ENCODE peak calls at places on chromosomes 7 and 10, in nine cellular contexts. One of them, this sample, is unnamed.
A peak's percentile ranks its signal among the peaks of the same experiment; 100 is the strongest.

GRCh38 chr10:125629758-125630376 is 53.1 kb downstream of the TEX36 start:
- DNase-seq in neural progenitor cell: peak; percentile 40
- DNase-seq in breast epithelium: no peak
- DNase-seq in Caco-2: peak; percentile 57
- DNase-seq in hepatocyte: peak; percentile 68
- DNase-seq in HFF-Myc: no peak
- DNase-seq in GM12865: peak; percentile 46
- DNase-seq in tibial artery: no peak
- DNase-seq in lung: no peak
- DNase-seq in this sample: no peak

GRCh38 chr7:128265156-128265905 is 24.3 kb downstream of the LEP start:
- DNase-seq in neural progenitor cell: no peak
- DNase-seq in breast epithelium: no peak
- DNase-seq in Caco-2: no peak
- DNase-seq in hepatocyte: no peak
- DNase-seq in HFF-Myc: no peak
- DNase-seq in GM12865: no peak
- DNase-seq in tibial artery: no peak
- DNase-seq in lung: no peak
- DNase-seq in this sample: no peak

GRCh38 chr7:117186218-117186617 is 136.6 kb downstream of the WNT2 start:
- DNase-seq in neural progenitor cell: no peak
- DNase-seq in breast epithelium: no peak
- DNase-seq in Caco-2: no peak
- DNase-seq in hepatocyte: no peak
- DNase-seq in HFF-Myc: no peak
- DNase-seq in GM12865: no peak
- DNase-seq in tibial artery: no peak
- DNase-seq in lung: no peak
- DNase-seq in this sample: no peak

GRCh38 chr7:72098812-72099211 is 313.3 kb downstream of the CALN1 start:
- DNase-seq in neural progenitor cell: no peak
- DNase-seq in breast epithelium: no peak
- DNase-seq in Caco-2: no peak
- DNase-seq in hepatocyte: peak; percentile 58
- DNase-seq in HFF-Myc: no peak
- DNase-seq in GM12865: no peak
- DNase-seq in tibial artery: no peak
- DNase-seq in lung: no peak
- DNase-seq in this sample: no peak

GRCh38 chr7:18939771-18940576 is 177.5 kb downstream of the TWIST1 start:
- DNase-seq in neural progenitor cell: no peak
- DNase-seq in breast epithelium: no peak
- DNase-seq in Caco-2: no peak
- DNase-seq in hepatocyte: no peak
- DNase-seq in HFF-Myc: no peak
- DNase-seq in GM12865: no peak
- DNase-seq in tibial artery: no peak
- DNase-seq in lung: no peak
- DNase-seq in this sample: no peak

GRCh38 chr10:29621161-29621560 is 13.6 kb downstream of the SVIL start:
- DNase-seq in neural progenitor cell: peak; percentile 80
- DNase-seq in breast epithelium: no peak
- DNase-seq in Caco-2: no peak
- DNase-seq in hepatocyte: peak; percentile 67
- DNase-seq in HFF-Myc: no peak
- DNase-seq in GM12865: no peak
- DNase-seq in tibial artery: peak; percentile 90
- DNase-seq in lung: no peak
- DNase-seq in this sample: no peak

GRCh38 chr7:28239823-28240204 is 59.2 kb upstream of the JAZF1 start:
- DNase-seq in neural progenitor cell: no peak
- DNase-seq in breast epithelium: no peak
- DNase-seq in Caco-2: no peak
- DNase-seq in hepatocyte: no peak
- DNase-seq in HFF-Myc: no peak
- DNase-seq in GM12865: no peak
- DNase-seq in tibial artery: no peak
- DNase-seq in lung: no peak
- DNase-seq in this sample: no peak

GRCh38 chr10:6047847-6048246 is 14.3 kb downstream of the IL2RA start:
- DNase-seq in neural progenitor cell: no peak
- DNase-seq in breast epithelium: no peak
- DNase-seq in Caco-2: no peak
- DNase-seq in hepatocyte: no peak
- DNase-seq in HFF-Myc: no peak
- DNase-seq in GM12865: no peak
- DNase-seq in tibial artery: peak; percentile 28
- DNase-seq in lung: no peak
- DNase-seq in this sample: no peak

GRCh38 chr7:120802751-120803150 is 55.2 kb downstream of the TSPAN12 start:
- DNase-seq in neural progenitor cell: no peak
- DNase-seq in breast epithelium: no peak
- DNase-seq in Caco-2: no peak
- DNase-seq in hepatocyte: no peak
- DNase-seq in HFF-Myc: no peak
- DNase-seq in GM12865: no peak
- DNase-seq in tibial artery: no peak
- DNase-seq in lung: no peak
- DNase-seq in this sample: no peak

GRCh38 chr10:112260831-112261230 is 22.4 kb upstream of the TECTB start:
- DNase-seq in neural progenitor cell: no peak
- DNase-seq in breast epithelium: no peak
- DNase-seq in Caco-2: no peak
- DNase-seq in hepatocyte: no peak
- DNase-seq in HFF-Myc: no peak
- DNase-seq in GM12865: no peak
- DNase-seq in tibial artery: no peak
- DNase-seq in lung: no peak
- DNase-seq in this sample: no peak

GRCh38 chr10:80372675-80373074 is 16.1 kb downstream of the DYDC2 start:
- DNase-seq in neural progenitor cell: no peak
- DNase-seq in breast epithelium: no peak
- DNase-seq in Caco-2: no peak
- DNase-seq in hepatocyte: no peak
- DNase-seq in HFF-Myc: no peak
- DNase-seq in GM12865: no peak
- DNase-seq in tibial artery: no peak
- DNase-seq in lung: no peak
- DNase-seq in this sample: no peak

GRCh38 chr7:7323921-7324320 is 141.6 kb downstream of the C1GALT1 start:
- DNase-seq in neural progenitor cell: no peak
- DNase-seq in breast epithelium: no peak
- DNase-seq in Caco-2: no peak
- DNase-seq in hepatocyte: no peak
- DNase-seq in HFF-Myc: no peak
- DNase-seq in GM12865: no peak
- DNase-seq in tibial artery: no peak
- DNase-seq in lung: no peak
- DNase-seq in this sample: no peak

GRCh38 chr7:140604760-140605159 is 35.9 kb downstream of the DENND2A start:
- DNase-seq in neural progenitor cell: no peak
- DNase-seq in breast epithelium: no peak
- DNase-seq in Caco-2: no peak
- DNase-seq in hepatocyte: no peak
- DNase-seq in HFF-Myc: no peak
- DNase-seq in GM12865: no peak
- DNase-seq in tibial artery: no peak
- DNase-seq in lung: no peak
- DNase-seq in this sample: no peak

GRCh38 chr10:58517071-58517470 is 4.4 kb downstream of the BICC1 start:
- DNase-seq in neural progenitor cell: no peak
- DNase-seq in breast epithelium: no peak
- DNase-seq in Caco-2: no peak
- DNase-seq in hepatocyte: no peak
- DNase-seq in HFF-Myc: no peak
- DNase-seq in GM12865: no peak
- DNase-seq in tibial artery: no peak
- DNase-seq in lung: no peak
- DNase-seq in this sample: no peak

GRCh38 chr10:58515296-58515956 is 2.8 kb downstream of the BICC1 start:
- DNase-seq in neural progenitor cell: no peak
- DNase-seq in breast epithelium: no peak
- DNase-seq in Caco-2: peak; percentile 44
- DNase-seq in hepatocyte: no peak
- DNase-seq in HFF-Myc: no peak
- DNase-seq in GM12865: no peak
- DNase-seq in tibial artery: no peak
- DNase-seq in lung: no peak
- DNase-seq in this sample: no peak

GRCh38 chr10:58517481-58518355 is 5.0 kb downstream of the BICC1 start:
- DNase-seq in neural progenitor cell: no peak
- DNase-seq in breast epithelium: no peak
- DNase-seq in Caco-2: no peak
- DNase-seq in hepatocyte: no peak
- DNase-seq in HFF-Myc: no peak
- DNase-seq in GM12865: no peak
- DNase-seq in tibial artery: no peak
- DNase-seq in lung: no peak
- DNase-seq in this sample: no peak

GRCh38 chr10:58516118-58516517 is 3.4 kb downstream of the BICC1 start:
- DNase-seq in neural progenitor cell: no peak
- DNase-seq in breast epithelium: no peak
- DNase-seq in Caco-2: no peak
- DNase-seq in hepatocyte: no peak
- DNase-seq in HFF-Myc: no peak
- DNase-seq in GM12865: no peak
- DNase-seq in tibial artery: no peak
- DNase-seq in lung: no peak
- DNase-seq in this sample: no peak

GRCh38 chr10:58518775-58519174 is 6.1 kb downstream of the BICC1 start:
- DNase-seq in neural progenitor cell: no peak
- DNase-seq in breast epithelium: no peak
- DNase-seq in Caco-2: peak; percentile 25
- DNase-seq in hepatocyte: peak; percentile 7
- DNase-seq in HFF-Myc: no peak
- DNase-seq in GM12865: no peak
- DNase-seq in tibial artery: no peak
- DNase-seq in lung: no peak
- DNase-seq in this sample: no peak
- H3K4me3 ChIP-seq in neural progenitor cell: no peak overlapping the region
- H3K4me3 ChIP-seq in breast epithelium: no peak overlapping the region
- H3K4me3 ChIP-seq in Caco-2: no peak overlapping the region
- H3K4me3 ChIP-seq in hepatocyte: no peak overlapping the region
- H3K4me3 ChIP-seq in HFF-Myc: no peak overlapping the region
- H3K4me3 ChIP-seq in GM12865: no peak overlapping the region
- H3K4me3 ChIP-seq in tibial artery: no peak overlapping the region
- H3K4me3 ChIP-seq in lung: no peak overlapping the region
- H3K4me3 ChIP-seq in this sample: no peak overlapping the region

GRCh38 chr7:75639071-75639892 is 99.5 kb downstream of the HIP1 start:
- DNase-seq in neural progenitor cell: peak; percentile 93
- DNase-seq in breast epithelium: no peak
- DNase-seq in Caco-2: peak; percentile 75
- DNase-seq in hepatocyte: peak; percentile 61
- DNase-seq in HFF-Myc: no peak
- DNase-seq in GM12865: peak; percentile 51
- DNase-seq in tibial artery: peak; percentile 76
- DNase-seq in lung: peak; percentile 48
- DNase-seq in this sample: no peak
- H3K4me3 ChIP-seq in neural progenitor cell: peak overlapping the region; percentile 90
- H3K4me3 ChIP-seq in breast epithelium: peak overlapping the region; percentile 52
- H3K4me3 ChIP-seq in Caco-2: peak overlapping the region; percentile 56
- H3K4me3 ChIP-seq in hepatocyte: peak overlapping the region; percentile 92
- H3K4me3 ChIP-seq in HFF-Myc: peak overlapping the region; percentile 60
- H3K4me3 ChIP-seq in GM12865: peak overlapping the region; percentile 87
- H3K4me3 ChIP-seq in tibial artery: peak overlapping the region; percentile 80
- H3K4me3 ChIP-seq in lung: peak overlapping the region; percentile 60
- H3K4me3 ChIP-seq in this sample: peak overlapping the region; percentile 93

DNA sequence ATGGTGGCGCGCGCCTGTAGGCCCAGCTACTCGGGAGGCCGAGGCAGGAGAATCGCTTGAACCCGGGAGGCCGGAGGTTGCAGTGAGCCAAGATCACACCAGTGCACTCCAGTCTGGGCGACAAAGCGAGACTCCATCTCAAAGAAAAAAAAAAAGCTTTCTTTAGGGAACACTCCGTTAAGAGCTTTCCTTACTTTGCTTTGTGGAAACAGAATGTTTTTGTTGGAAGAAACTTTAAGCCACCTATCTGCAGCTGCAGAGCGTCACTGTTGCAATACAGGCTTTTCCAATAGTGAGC is 641 bp upstream of the TPK1 start:
- DNase-seq in neural progenitor cell: no peak
- DNase-seq in breast epithelium: no peak
- DNase-seq in Caco-2: no peak
- DNase-seq in hepatocyte: no peak
- DNase-seq in HFF-Myc: no peak
- DNase-seq in GM12865: no peak
- DNase-seq in tibial artery: no peak
- DNase-seq in lung: no peak
- DNase-seq in this sample: no peak
- H3K4me3 ChIP-seq in neural progenitor cell: peak overlapping the region; percentile 86
- H3K4me3 ChIP-seq in breast epithelium: peak overlapping the region; percentile 73
- H3K4me3 ChIP-seq in Caco-2: peak overlapping the region; percentile 57
- H3K4me3 ChIP-seq in hepatocyte: peak overlapping the region; percentile 73
- H3K4me3 ChIP-seq in HFF-Myc: peak overlapping the region; percentile 79
- H3K4me3 ChIP-seq in GM12865: no peak overlapping the region
- H3K4me3 ChIP-seq in tibial artery: peak overlapping the region; percentile 91
- H3K4me3 ChIP-seq in lung: no peak overlapping the region
- H3K4me3 ChIP-seq in this sample: peak overlapping the region; percentile 87

GRCh38 chr10:68474021-68474420 is 2.2 kb upstream of the DNA2 start:
- DNase-seq in neural progenitor cell: no peak
- DNase-seq in breast epithelium: no peak
- DNase-seq in Caco-2: no peak
- DNase-seq in hepatocyte: no peak
- DNase-seq in HFF-Myc: no peak
- DNase-seq in GM12865: no peak
- DNase-seq in tibial artery: no peak
- DNase-seq in lung: no peak
- DNase-seq in this sample: no peak

GRCh38 chr10:68471063-68471585 is 649 bp downstream of the DNA2 start:
- DNase-seq in neural progenitor cell: peak; percentile 1
- DNase-seq in breast epithelium: no peak
- DNase-seq in Caco-2: peak; percentile 24
- DNase-seq in hepatocyte: no peak
- DNase-seq in HFF-Myc: no peak
- DNase-seq in GM12865: peak; percentile 13
- DNase-seq in tibial artery: no peak
- DNase-seq in lung: no peak
- DNase-seq in this sample: no peak

GRCh38 chr10:68471586-68472408 is at the start of gene DNA2:
- DNase-seq in neural progenitor cell: peak; percentile 92
- DNase-seq in breast epithelium: peak; percentile 55
- DNase-seq in Caco-2: peak; percentile 97
- DNase-seq in hepatocyte: peak; percentile 88
- DNase-seq in HFF-Myc: peak; percentile 37
- DNase-seq in GM12865: peak; percentile 90
- DNase-seq in tibial artery: peak; percentile 71
- DNase-seq in lung: peak; percentile 60
- DNase-seq in this sample: no peak

GRCh38 chr10:68470300-68470699 is 1.5 kb downstream of the DNA2 start:
- DNase-seq in neural progenitor cell: no peak
- DNase-seq in breast epithelium: no peak
- DNase-seq in Caco-2: no peak
- DNase-seq in hepatocyte: no peak
- DNase-seq in HFF-Myc: no peak
- DNase-seq in GM12865: no peak
- DNase-seq in tibial artery: no peak
- DNase-seq in lung: no peak
- DNase-seq in this sample: no peak

DNA sequence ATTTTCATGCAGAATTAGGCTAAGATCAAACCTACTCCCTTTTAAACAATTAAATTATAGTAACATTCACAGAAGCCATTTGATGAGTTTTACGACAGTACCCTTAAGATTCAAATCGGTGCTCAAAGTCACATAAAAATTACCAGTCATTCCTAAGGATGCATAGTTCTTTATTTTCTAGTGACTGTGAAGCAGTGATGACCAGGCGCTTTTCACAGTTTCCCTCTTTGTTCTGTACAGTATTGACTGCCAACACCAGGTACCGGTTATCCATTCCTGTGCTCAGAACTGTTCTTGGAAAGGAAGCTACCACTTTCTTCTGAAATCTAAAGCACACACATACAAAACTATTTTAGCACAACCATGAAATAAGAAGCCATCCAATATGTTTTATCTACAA is 1.9 kb downstream of the DNA2 start:
- DNase-seq in neural progenitor cell: no peak
- DNase-seq in breast epithelium: no peak
- DNase-seq in Caco-2: no peak
- DNase-seq in hepatocyte: no peak
- DNase-seq in HFF-Myc: no peak
- DNase-seq in GM12865: no peak
- DNase-seq in tibial artery: no peak
- DNase-seq in lung: no peak
- DNase-seq in this sample: no peak
- H3K4me3 ChIP-seq in neural progenitor cell: peak overlapping the region; percentile 89
- H3K4me3 ChIP-seq in breast epithelium: no peak overlapping the region
- H3K4me3 ChIP-seq in Caco-2: no peak overlapping the region
- H3K4me3 ChIP-seq in hepatocyte: no peak overlapping the region
- H3K4me3 ChIP-seq in HFF-Myc: peak overlapping the region; percentile 82
- H3K4me3 ChIP-seq in GM12865: peak overlapping the region; percentile 98
- H3K4me3 ChIP-seq in tibial artery: no peak overlapping the region
- H3K4me3 ChIP-seq in lung: no peak overlapping the region
- H3K4me3 ChIP-seq in this sample: no peak overlapping the region

This sample was measured in esophagus squamous epithelium.